ENCODE peak calls at places on chromosome 6, in four cellular contexts. I is T-helper 22 cell, H is HT1080, R is breast epithelium. F is an unnamed sample.

GRCh38 chr6:13615802-13616140 is 636 bp downstream of the NOL7 start:
- DNase-seq in R (no peak), I (peak), H (peak), F (peak)

GRCh38 chr6:131807644-131808459 is at the start of gene ENPP1:
- DNase-seq in R (peak), I (peak), H (peak), F (peak)

GRCh38 chr6:128507337-128508310 is 12.8 kb downstream of the PTPRK start:
- DNase-seq in R (no peak), H (peak), I (no peak), F (no peak)

GRCh38 chr6:87900160-87900698 is 147.4 kb upstream of the SPACA1 start:
- DNase-seq in R (no peak), I (no peak), H (no peak), F (no peak)

GRCh38 chr6:30113843-30114242 is 953 bp upstream of the TRIM31 start:
- DNase-seq in R (no peak), H (no peak), I (no peak), F (no peak)

GRCh38 chr6:160930547-160931377 is 60.8 kb upstream of the MAP3K4 start:
- DNase-seq in R (peak), I (peak), H (peak), F (peak)

GRCh38 chr6:134666174-134666573 is 283.7 kb downstream of the ALDH8A1 start:
- DNase-seq in H (no peak), R (no peak), I (no peak), F (no peak)

GRCh38 chr6:153150767-153151440 is 19.8 kb upstream of the RGS17 start:
- DNase-seq in R (no peak), H (no peak), I (no peak), F (no peak)

GRCh38 chr6:141153563-141153962 is 979.2 kb upstream of the GJE1 start:
- DNase-seq in R (no peak), I (no peak), H (no peak), F (no peak)

GRCh38 chr6:39207421-39208232 is 21.6 kb downstream of the KCNK5 start:
- DNase-seq in R (no peak), I (no peak), H (no peak), F (no peak)

GRCh38 chr6:5865492-5866031 is 141.2 kb downstream of the NRN1 start:
- DNase-seq in R (no peak), I (no peak), H (no peak), F (no peak)

GRCh38 chr6:138689849-138690248 is 83.7 kb upstream of the CCDC28A start:
- DNase-seq in I (no peak), R (no peak), H (no peak), F (no peak)

GRCh38 chr6:18226451-18226850 is 37.9 kb downstream of the DEK start:
- DNase-seq in I (no peak), H (no peak), R (no peak), F (no peak)

GRCh38 chr6:167151648-167152047 is 6.1 kb downstream of the GPR31 start:
- DNase-seq in I (no peak), R (no peak), H (no peak), F (no peak)

GRCh38 chr6:18561006-18561750 is 174.0 kb downstream of the RNF144B start:
- DNase-seq in I (no peak), R (no peak), H (no peak), F (no peak)

GRCh38 chr6:98831057-98832031 is 3.0 kb upstream of the POU3F2 start:
- DNase-seq in I (no peak), R (no peak), H (no peak), F (no peak)

GRCh38 chr6:136326038-136326561 is 36.5 kb upstream of the BCLAF1 start:
- DNase-seq in R (no peak), I (no peak), H (peak), F (no peak)

GRCh38 chr6:109255946-109256628 is 126.2 kb downstream of the CD164 start:
- DNase-seq in I (no peak), R (no peak), H (no peak), F (no peak)

GRCh38 chr6:100456178-100456880 is 8.4 kb downstream of the SIM1 start:
- DNase-seq in I (no peak), R (no peak), H (no peak), F (peak)